ENCODE peak calls at places on chromosomes 16 and 17, in seven cellular contexts. V is transverse colon, J is H54, U is K562, W is IMR-90, Z is HCT116, P is stomach. X is an unnamed sample.

GRCh38 chr17:51909971-51910370 is 248.5 kb downstream of the CA10 start:
- DNase-seq in Z (no peak), J (no peak), U (no peak), V (no peak), P (no peak), W (no peak), X (no peak)

GRCh38 chr17:57999496-58000017 is 7.5 kb downstream of the SRSF1 start:
- DNase-seq in W (peak; percentile 79), J (no peak), P (no peak), Z (peak; percentile 80), V (no peak), U (no peak), X (no peak)

GRCh38 chr17:65208753-65209152 is 71.6 kb downstream of the RGS9 start:
- DNase-seq in V (no peak), P (no peak), U (no peak), Z (no peak), W (no peak), J (no peak), X (no peak)

GRCh38 chr16:50696575-50697420 is 3.4 kb downstream of the NOD2 start:
- DNase-seq in J (peak; percentile 81), Z (peak; percentile 81), P (peak; percentile 77), W (peak; percentile 26), V (peak; percentile 91), U (peak; percentile 62), X (peak; percentile 78)

GRCh38 chr17:8828517-8828875 is 29.3 kb upstream of the MFSD6L start:
- DNase-seq in V (no peak), J (no peak), W (no peak), U (no peak), Z (no peak), P (no peak), X (no peak)

GRCh38 chr17:61410555-61411089 is 11.0 kb downstream of the TBX2 start:
- DNase-seq in V (peak; percentile 76), Z (no peak), W (peak; percentile 86), P (peak; percentile 70), J (peak; percentile 30), U (no peak), X (peak; percentile 90)

GRCh38 chr16:65658339-65659275 is 536.7 kb upstream of the CDH11 start:
- DNase-seq in U (no peak), V (no peak), P (no peak), Z (no peak), J (peak; percentile 38), W (peak; percentile 86), X (no peak)

GRCh38 chr17:38419508-38419981 is 8.7 kb upstream of the ARHGAP23 start:
- DNase-seq in P (no peak), U (no peak), Z (no peak), J (no peak), V (no peak), W (no peak), X (no peak)

GRCh38 chr17:2487306-2487705 is 24.4 kb downstream of the METTL16 start:
- DNase-seq in V (no peak), P (no peak), W (no peak), U (no peak), J (no peak), Z (no peak), X (no peak)

GRCh38 chr16:66605177-66605999 is 884 bp downstream of the CMTM3 start:
- DNase-seq in P (peak; percentile 40), J (peak; percentile 56), U (peak; percentile 86), Z (no peak), V (peak; percentile 40), W (peak; percentile 34), X (peak; percentile 58)

GRCh38 chr17:78643326-78643725 is 66.1 kb upstream of the DNAH17 start:
- DNase-seq in W (no peak), P (no peak), V (no peak), U (no peak), Z (no peak), J (no peak), X (no peak)

GRCh38 chr17:63698381-63698885 is 1.5 kb downstream of the LIMD2 start:
- DNase-seq in J (no peak), P (peak; percentile 30), W (no peak), V (no peak), U (no peak), Z (no peak), X (no peak)

GRCh38 chr16:69754143-69754468 is 620 bp downstream of the NOB1 start:
- DNase-seq in V (no peak), J (no peak), U (no peak), P (no peak), W (no peak), Z (no peak), X (no peak)

GRCh38 chr16:69748694-69749345 is 5.9 kb downstream of the NOB1 start:
- DNase-seq in U (no peak), Z (no peak), V (no peak), P (no peak), W (no peak), J (no peak), X (no peak)

GRCh38 chr16:69756705-69757104 is 2.0 kb upstream of the NOB1 start:
- DNase-seq in W (no peak), Z (no peak), P (no peak), J (no peak), V (no peak), U (no peak), X (no peak)

GRCh38 chr16:69754469-69755310 is at the start of gene NOB1:
- DNase-seq in W (peak; percentile 96), P (peak; percentile 97), Z (peak; percentile 93), U (peak; percentile 94), J (peak; percentile 88), V (peak; percentile 97), X (peak; percentile 97)
- TF ChIP-seq POLR2A in W (peak; percentile 86), P (no peak), Z (peak; percentile 76), U (peak; percentile 98), J (peak; percentile 93), V (peak; percentile 64), X (no peak)

GRCh38 chr16:84925092-84925772 is 86.1 kb downstream of the ZDHHC7 start:
- DNase-seq in W (no peak), P (peak; percentile 72), V (peak; percentile 64), Z (peak; percentile 35), U (peak; percentile 85), J (no peak), X (peak; percentile 71)
- TF ChIP-seq POLR2A in W (no peak), P (no peak), V (no peak), Z (no peak), U (no peak), J (no peak), X (no peak)

GRCh38 chr16:19411298-19411697 is 6.4 kb upstream of the TMC5 start:
- DNase-seq in Z (no peak), P (no peak), W (no peak), V (no peak), U (no peak), J (no peak), X (no peak)
- TF ChIP-seq POLR2A in Z (no peak), P (no peak), W (no peak), V (no peak), U (no peak), J (no peak), X (no peak)

DNA sequence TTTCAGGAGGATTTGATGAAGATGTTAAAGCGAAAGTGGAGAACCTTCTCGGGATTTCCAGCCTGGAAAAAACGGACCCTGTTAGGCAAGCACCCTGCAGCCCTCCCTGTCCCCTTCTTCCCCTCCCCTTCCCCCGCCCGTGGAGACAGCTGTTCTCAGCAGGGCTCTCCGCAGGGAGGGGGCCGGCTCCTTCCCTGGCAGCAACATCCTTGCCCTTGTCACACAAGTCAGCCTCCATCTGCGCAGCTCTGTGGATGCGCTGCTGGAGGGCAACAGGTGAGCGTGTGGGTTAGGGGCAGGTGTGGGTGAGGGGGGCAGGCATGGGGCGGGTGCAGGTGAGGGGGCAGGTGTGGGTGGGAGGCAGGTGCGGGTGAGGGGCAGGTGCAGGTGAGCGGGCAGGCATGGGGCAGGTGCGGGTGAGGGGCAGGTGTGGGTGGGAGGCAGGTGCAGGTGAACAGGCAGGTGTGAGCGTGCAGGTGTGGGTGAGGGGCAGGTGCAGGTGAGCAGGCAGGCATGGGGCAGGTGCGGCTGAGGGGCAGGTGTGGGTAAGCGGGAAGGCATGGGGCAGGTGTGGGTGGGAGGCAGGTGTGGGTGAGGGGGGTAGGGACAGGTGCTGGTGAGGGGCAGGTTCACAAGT is 9.4 kb downstream of the CYBC1 start:
- DNase-seq in W (no peak), Z (no peak), V (no peak), U (no peak), P (no peak), J (no peak), X (no peak)
- TF ChIP-seq POLR2A in W (no peak), Z (no peak), V (no peak), U (no peak), P (no peak), J (no peak), X (no peak)

DNA sequence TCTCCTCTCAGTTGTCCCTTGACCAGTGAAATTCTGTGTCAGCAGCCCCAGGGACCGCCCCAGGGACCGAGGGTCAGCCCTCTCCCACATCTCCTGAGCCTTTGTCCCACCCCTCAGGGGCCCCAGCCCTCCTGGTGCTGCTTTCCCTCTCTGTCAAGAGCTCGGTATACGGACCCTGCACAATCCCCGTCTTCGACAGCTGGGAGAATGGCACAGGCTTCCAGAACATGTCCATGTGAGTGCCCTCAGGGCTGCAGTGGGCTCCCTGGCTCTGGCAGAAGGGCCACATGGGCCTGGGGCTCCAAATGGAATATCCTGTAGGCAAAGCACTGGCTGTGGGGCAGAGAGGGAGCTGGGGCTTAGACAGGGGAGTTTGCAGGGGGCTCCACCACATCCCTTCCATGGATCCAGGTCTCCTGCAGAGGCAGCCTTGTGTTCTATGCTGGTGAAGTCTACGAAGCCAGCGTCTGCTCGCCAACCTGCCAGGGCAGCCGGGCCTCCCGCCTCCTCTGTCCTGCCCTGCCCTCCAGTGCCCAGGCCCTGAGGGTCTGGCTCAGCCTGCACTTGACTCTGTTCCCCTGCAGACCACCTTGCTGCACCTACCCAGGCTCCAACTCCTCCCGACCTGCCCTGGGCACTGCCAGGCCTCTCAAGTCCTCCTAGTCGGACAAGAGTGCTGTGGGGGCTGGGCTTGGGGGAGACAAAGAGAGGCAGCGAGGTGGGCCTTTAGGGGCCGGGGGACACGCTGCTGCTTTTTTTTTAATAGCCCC is 28.0 kb downstream of the ADGRG5 start:
- DNase-seq in P (no peak), J (no peak), U (no peak), V (no peak), Z (no peak), W (no peak), X (no peak)
- TF ChIP-seq POLR2A in P (no peak), J (no peak), U (no peak), V (no peak), Z (no peak), W (no peak), X (no peak)